ENCODE peak calls at places on chromosomes 5 and 9, in six cellular contexts. S, Y, R, B, Q and G are unnamed samples.

GRCh38 chr9:104774132-104774531 is 10.2 kb downstream of the NIPSNAP3B start:
- DNase-seq in B (no peak), S (no peak), Q (no peak), Y (no peak), R (no peak), G (no peak)

GRCh38 chr9:7770102-7770501 is 29.5 kb downstream of the DMAC1 start:
- DNase-seq in Y (no peak), Q (no peak), B (no peak), R (no peak), S (no peak), G (no peak)

GRCh38 chr5:761854-762685 is 22.5 kb downstream of the ZDHHC11B start:
- DNase-seq in R (no peak), S (no peak), B (no peak), Q (peak), Y (no peak), G (peak)

GRCh38 chr5:119347574-119347973 is 8.2 kb upstream of the TNFAIP8 start:
- DNase-seq in S (no peak), Y (no peak), R (no peak), Q (no peak), B (no peak), G (no peak)

GRCh38 chr5:59506285-59506877 is 387.1 kb downstream of the PDE4D start:
- DNase-seq in R (peak), B (no peak), Y (no peak), S (no peak), Q (peak), G (no peak)

GRCh38 chr5:71922584-71923106 is 184.6 kb upstream of the MAP1B start:
- DNase-seq in S (no peak), R (no peak), Y (peak), B (no peak), Q (peak), G (no peak)

GRCh38 chr5:105739732-105740131 is 1931.0 kb downstream of the EFNA5 start:
- DNase-seq in Q (no peak), S (no peak), R (no peak), Y (no peak), B (no peak), G (no peak)

GRCh38 chr5:123371575-123372179 is 51.5 kb downstream of the CEP120 start:
- DNase-seq in R (peak), Q (peak), B (no peak), S (peak), Y (peak), G (peak)

GRCh38 chr9:71121275-71122168 is at the start of gene TRPM3:
- DNase-seq in Q (no peak), S (no peak), Y (no peak), B (no peak), R (peak), G (no peak)

GRCh38 chr5:168987540-168988300 is 313.2 kb downstream of the SLIT3 start:
- DNase-seq in R (peak), B (peak), Q (peak), Y (peak), S (peak), G (peak)

GRCh38 chr5:109996246-109996645 is 306.5 kb downstream of the MAN2A1 start:
- DNase-seq in S (no peak), R (no peak), Y (no peak), Q (no peak), B (no peak), G (no peak)

GRCh38 chr5:92758552-92758951 is 822.5 kb downstream of the NR2F1-AS1 start:
- DNase-seq in Q (no peak), Y (peak), R (no peak), S (no peak), B (no peak), G (no peak)

GRCh38 chr5:157306690-157307089 is 40.8 kb downstream of the CYFIP2 start:
- DNase-seq in B (peak), R (no peak), S (no peak), Y (no peak), Q (no peak), G (no peak)

GRCh38 chr5:57412010-57412409 is 70.6 kb downstream of the ACTBL2 start:
- DNase-seq in Y (peak), R (no peak), Q (no peak), B (no peak), S (no peak), G (no peak)

GRCh38 chr9:127567898-127568617 is 44.0 kb upstream of the STXBP1 start:
- DNase-seq in R (no peak), B (no peak), Q (peak), Y (no peak), S (no peak), G (no peak)

GRCh38 chr9:123391946-123392345 is 35.9 kb downstream of the CRB2 start:
- DNase-seq in R (no peak), Q (no peak), Y (no peak), S (no peak), B (no peak), G (no peak)

GRCh38 chr9:133874061-133874638 is 118.0 kb downstream of the VAV2 start:
- DNase-seq in R (no peak), Y (peak), Q (peak), B (no peak), S (no peak), G (no peak)

GRCh38 chr9:78074385-78075291 is 43.0 kb upstream of the GNAQ start:
- DNase-seq in S (no peak), Q (no peak), Y (peak), R (no peak), B (peak), G (no peak)

GRCh38 chr9:34408173-34408572 is 31.5 kb upstream of the MYORG start:
- DNase-seq in R (no peak), Y (no peak), B (no peak), S (no peak), Q (peak), G (no peak)

GRCh38 chr9:16134351-16134750 is 581.5 kb downstream of the CCDC171 start:
- DNase-seq in Q (no peak), R (no peak), S (no peak), B (no peak), Y (no peak), G (no peak)

GRCh38 chr9:98365227-98365669 is 109.8 kb upstream of the TBC1D2 start:
- DNase-seq in B (no peak), S (no peak), Y (peak), Q (peak), R (no peak), G (no peak)

GRCh38 chr5:124844371-124844770 is 97.9 kb upstream of the ZNF608 start:
- DNase-seq in Q (no peak), R (no peak), Y (no peak), B (no peak), S (no peak), G (no peak)